ENCODE peak calls at places on chromosome 3, in five cellular contexts. I is NCI-H526 treated with DMSO at 0.1 percent for 48 hours, E is AG08396, B is AG04450, U is posterior cingulate gyrus. K is an unnamed sample.

GRCh38 chr3:143951351-143951971 is 20.2 kb upstream of the DIPK2A start:
- DNase-seq in E (peak), I (no peak), B (no peak), U (no peak), K (peak)

GRCh38 chr3:19945405-19946290 is 1.2 kb upstream of the RAB5A start:
- DNase-seq in B (no peak), U (no peak), E (no peak), I (no peak), K (no peak)

GRCh38 chr3:57066471-57066870 is 6.0 kb downstream of the SPATA12 start:
- DNase-seq in I (no peak), B (no peak), U (no peak), E (no peak), K (no peak)

GRCh38 chr3:60669636-60670035 is 581.6 kb downstream of the FHIT start:
- DNase-seq in I (no peak), B (no peak), U (no peak), E (no peak), K (no peak)

GRCh38 chr3:9623148-9623547 is 26.2 kb upstream of the MTMR14 start:
- DNase-seq in B (no peak), I (no peak), U (no peak), E (no peak), K (no peak)

GRCh38 chr3:173932624-173933023 is 535.1 kb downstream of the NLGN1 start:
- DNase-seq in I (peak), E (no peak), B (no peak), U (no peak), K (peak)

GRCh38 chr3:98734737-98735136 is 28.4 kb upstream of the ST3GAL6 start:
- DNase-seq in U (no peak), B (no peak), I (no peak), E (no peak), K (peak)

GRCh38 chr3:12339701-12340480 is 51.0 kb downstream of the PPARG start:
- DNase-seq in U (no peak), E (no peak), B (no peak), I (no peak), K (no peak)

GRCh38 chr3:123084192-123084591 is 17.4 kb downstream of the PDIA5 start:
- DNase-seq in U (no peak), I (no peak), B (no peak), E (no peak), K (no peak)

GRCh38 chr3:150370129-150370602 is 37.9 kb upstream of the TSC22D2 start:
- DNase-seq in B (peak), U (no peak), I (no peak), E (peak), K (no peak)

GRCh38 chr3:125433091-125433534 is 58.0 kb upstream of the ZNF148 start:
- DNase-seq in B (no peak), U (no peak), I (no peak), E (no peak), K (no peak)

GRCh38 chr3:141012571-141012970 is 38.6 kb upstream of the SPSB4 start:
- DNase-seq in I (no peak), E (no peak), U (no peak), B (no peak), K (no peak)

GRCh38 chr3:134597390-134597975 is 53.3 kb downstream of the KY start:
- DNase-seq in B (no peak), I (peak), E (no peak), U (no peak), K (no peak)

GRCh38 chr3:57688291-57688690 is 4.6 kb downstream of the DENND6A start:
- DNase-seq in I (no peak), B (no peak), E (no peak), U (no peak), K (peak)

GRCh38 chr3:192747145-192747544 is 19.8 kb upstream of the FGF12 start:
- DNase-seq in I (no peak), U (no peak), E (no peak), B (no peak), K (no peak)

GRCh38 chr3:197539651-197540051 is 16.1 kb downstream of the BDH1 start:
- DNase-seq in U (no peak), B (no peak), E (no peak), I (peak), K (no peak)

GRCh38 chr3:171295502-171296373 is 164.5 kb downstream of the TNIK start:
- DNase-seq in B (no peak), I (no peak), U (no peak), E (no peak), K (no peak)

GRCh38 chr3:110062711-110063110 is 725.4 kb upstream of the DPPA4 start:
- DNase-seq in I (no peak), E (no peak), U (no peak), B (no peak), K (no peak)

GRCh38 chr3:172622916-172623700 is 87.8 kb downstream of the NCEH1 start:
- DNase-seq in B (no peak), E (peak), U (no peak), I (no peak), K (peak)

GRCh38 chr3:179973931-179974361 is 62.8 kb downstream of the PEX5L start:
- DNase-seq in U (peak), E (peak), I (no peak), B (no peak), K (no peak)

GRCh38 chr3:63807901-63808589 is 11.1 kb upstream of the C3orf49 start:
- DNase-seq in I (no peak), E (no peak), U (no peak), B (no peak), K (no peak)

GRCh38 chr3:172517859-172518466 is 5.3 kb downstream of the TNFSF10 start:
- DNase-seq in E (no peak), U (no peak), B (no peak), I (no peak), K (no peak)

GRCh38 chr3:17994167-17994566 is 251.7 kb upstream of the TBC1D5 start:
- DNase-seq in I (no peak), B (no peak), U (no peak), E (no peak), K (no peak)

GRCh38 chr3:58308728-58309127 is 2.4 kb downstream of the HTD2 start:
- DNase-seq in I (no peak), U (no peak), E (no peak), B (no peak), K (no peak)

GRCh38 chr3:66073464-66074141 is 34.9 kb upstream of the MAGI1 start:
- DNase-seq in I (no peak), B (no peak), E (no peak), U (no peak), K (no peak)

GRCh38 chr3:17833786-17834559 is 91.5 kb upstream of the TBC1D5 start:
- DNase-seq in I (no peak), B (no peak), E (no peak), U (no peak), K (no peak)

GRCh38 chr3:45994661-45995369 is 809 bp downstream of the FYCO1 start:
- DNase-seq in I (no peak), U (no peak), B (no peak), E (no peak), K (no peak)

GRCh38 chr3:191869738-191870418 is 408.9 kb downstream of the PYDC2 start:
- DNase-seq in I (no peak), E (no peak), U (no peak), B (no peak), K (no peak)

GRCh38 chr3:24299236-24299635 is 195.4 kb downstream of the THRB start:
- DNase-seq in E (no peak), B (no peak), I (no peak), U (no peak), K (no peak)

GRCh38 chr3:17412950-17413530 is 329.4 kb downstream of the TBC1D5 start:
- DNase-seq in I (peak), U (no peak), B (peak), E (peak), K (peak)

GRCh38 chr3:185631108-185631507 is 45.0 kb downstream of the SENP2 start:
- DNase-seq in B (no peak), E (no peak), I (no peak), U (no peak), K (no peak)

GRCh38 chr3:47996440-47996839 is 19.8 kb downstream of the MAP4 start:
- DNase-seq in B (no peak), I (no peak), U (no peak), E (no peak), K (no peak)

GRCh38 chr3:128548426-128549282 is 55.7 kb upstream of the GATA2 start:
- DNase-seq in E (peak), B (no peak), I (no peak), U (no peak), K (no peak)

GRCh38 chr3:10226293-10226692 is 22.0 kb upstream of the TATDN2 start:
- DNase-seq in U (no peak), B (no peak), I (peak), E (no peak), K (no peak)

GRCh38 chr3:157204431-157204830 is 44.5 kb upstream of the CCNL1 start:
- DNase-seq in E (peak), I (peak), B (peak), U (no peak), K (peak)

GRCh38 chr3:196631655-196632032 is 7.8 kb upstream of the NRROS start:
- DNase-seq in U (no peak), I (peak), E (no peak), B (no peak), K (peak)

GRCh38 chr3:39657075-39657474 is 152.3 kb upstream of the MYRIP start:
- DNase-seq in E (no peak), I (no peak), U (no peak), B (no peak), K (no peak)

GRCh38 chr3:86793786-86794185 is 197.2 kb downstream of the VGLL3 start:
- DNase-seq in B (peak), E (peak), U (no peak), I (no peak), K (no peak)

GRCh38 chr3:98732239-98733054 is 30.7 kb upstream of the ST3GAL6 start:
- DNase-seq in I (peak), U (peak), B (no peak), E (peak), K (peak)

GRCh38 chr3:128879125-128879969 is at the start of gene ACAD9:
- DNase-seq in I (peak), E (peak), U (peak), B (peak), K (peak)